ENCODE peak calls at places on chromosomes 6 and 20, in four cellular contexts. T, L, X and M are unnamed samples.

GRCh38 chr20:24658920-24659660 is 189.7 kb downstream of the SYNDIG1 start:
- DNase-seq in T (no peak), L (no peak), X (no peak), M (no peak)

GRCh38 chr6:46437671-46438221 is 53.5 kb downstream of the RCAN2 start:
- DNase-seq in T (peak), L (no peak), X (peak), M (no peak)

GRCh38 chr6:12114055-12114503 is 102.0 kb downstream of the HIVEP1 start:
- DNase-seq in T (no peak), L (no peak), X (no peak), M (no peak)

GRCh38 chr20:3804254-3804751 is 8.2 kb downstream of the CDC25B start:
- DNase-seq in T (no peak), L (no peak), X (no peak), M (no peak)

GRCh38 chr6:139364302-139364981 is 10.0 kb downstream of the CITED2 start:
- DNase-seq in T (no peak), L (no peak), X (peak), M (no peak)

GRCh38 chr6:30769088-30769852 is 24.9 kb upstream of the IER3 start:
- DNase-seq in T (peak), L (peak), X (peak), M (peak)

GRCh38 chr6:128617285-128617684 is 96.9 kb upstream of the PTPRK start:
- DNase-seq in T (no peak), L (no peak), X (no peak), M (no peak)

GRCh38 chr6:32692019-32692418 is 25.6 kb upstream of the HLA-DQB1 start:
- DNase-seq in T (no peak), L (peak), X (peak), M (peak)

GRCh38 chr6:73585566-73586415 is 65.0 kb upstream of the EEF1A1 start:
- DNase-seq in T (peak), L (peak), X (peak), M (peak)

GRCh38 chr20:2692036-2692885 is at the start of gene EBF4:
- DNase-seq in T (no peak), L (no peak), X (peak), M (peak)

GRCh38 chr6:35718911-35719381 is 17.9 kb upstream of the ARMC12 start:
- DNase-seq in T (no peak), L (no peak), X (no peak), M (no peak)

GRCh38 chr20:41170386-41171105 is 33.2 kb downstream of the PLCG1 start:
- DNase-seq in T (no peak), L (no peak), X (no peak), M (no peak)

GRCh38 chr6:13769655-13770053 is 44.7 kb downstream of the MCUR1 start:
- DNase-seq in T (no peak), L (no peak), X (no peak), M (no peak)
- TF ChIP-seq CTCF in T (peak), L (peak), X (peak), M (no peak)

DNA sequence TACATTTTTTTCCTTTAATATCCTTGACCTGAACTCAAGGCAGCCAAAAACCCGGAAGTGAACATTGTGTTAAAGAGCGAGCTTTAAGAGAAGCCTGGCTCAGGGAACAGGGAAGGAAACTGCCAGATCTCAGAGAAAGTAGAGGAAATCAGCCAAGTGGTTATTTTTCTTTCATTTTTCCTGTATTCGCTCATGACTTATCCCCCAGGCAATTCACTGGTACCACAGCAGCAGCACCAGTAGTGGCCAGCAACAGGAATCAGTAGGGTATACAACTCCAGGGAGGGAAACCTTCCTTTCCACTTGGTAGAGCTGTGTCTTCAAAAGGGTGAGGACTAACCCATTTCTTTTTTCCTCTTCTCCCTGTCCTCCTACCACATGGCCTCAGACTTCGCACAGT is 89.6 kb upstream of the HMGCLL1 start:
- DNase-seq in T (no peak), L (no peak), X (peak), M (no peak)
- TF ChIP-seq CTCF in T (no peak), L (no peak), X (no peak), M (no peak)

GRCh38 chr6:89369009-89369408 is 16.5 kb upstream of the UBE2J1 start:
- DNase-seq in T (no peak), L (no peak), X (peak), M (peak)
- TF ChIP-seq CTCF in T (peak), L (peak), X (peak), M (peak)

DNA sequence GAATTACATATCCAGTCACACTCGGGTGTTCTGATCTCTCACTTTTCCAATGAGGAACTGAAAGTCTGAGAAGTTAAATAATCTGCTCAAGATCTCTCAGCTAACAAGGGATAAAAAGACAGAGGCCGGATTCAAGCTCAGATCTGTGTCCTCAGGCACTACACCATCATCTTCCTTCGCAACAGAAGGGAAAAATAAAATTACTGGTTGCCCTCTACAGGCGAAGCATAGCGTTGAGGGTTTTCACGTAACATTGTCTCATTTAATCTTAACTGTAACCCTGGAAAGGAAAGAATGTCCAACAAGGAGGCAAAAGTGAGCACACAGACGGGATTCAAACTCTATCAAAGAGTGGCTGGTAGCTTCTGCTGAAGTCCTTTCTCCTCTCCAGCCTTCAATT is 67.8 kb upstream of the ANKEF1 start:
- DNase-seq in T (no peak), L (no peak), X (peak), M (no peak)
- TF ChIP-seq CTCF in T (peak), L (peak), X (peak), M (peak)

GRCh38 chr20:59425572-59425971 is 125.2 kb downstream of the EDN3 start:
- DNase-seq in T (no peak), L (no peak), X (no peak), M (no peak)

GRCh38 chr20:59428006-59428405 is 127.6 kb downstream of the EDN3 start:
- DNase-seq in T (no peak), L (no peak), X (no peak), M (no peak)

GRCh38 chr20:59424976-59425375 is 124.6 kb downstream of the EDN3 start:
- DNase-seq in T (no peak), L (no peak), X (no peak), M (no peak)

GRCh38 chr20:59431014-59431413 is 130.6 kb downstream of the EDN3 start:
- DNase-seq in T (no peak), L (no peak), X (no peak), M (no peak)

GRCh38 chr20:59428441-59429205 is 128.2 kb downstream of the EDN3 start:
- DNase-seq in T (no peak), L (peak), X (no peak), M (no peak)
- TF ChIP-seq CTCF in T (no peak), L (peak), X (no peak), M (peak)

GRCh38 chr20:36399147-36399968 is 93.2 kb downstream of the DLGAP4 start:
- DNase-seq in T (no peak), L (peak), X (peak), M (peak)
- TF ChIP-seq CTCF in T (peak), L (peak), X (peak), M (peak)

GRCh38 chr20:36885355-36885754 is 9.4 kb downstream of the TLDC2 start:
- DNase-seq in T (no peak), L (no peak), X (peak), M (no peak)
- TF ChIP-seq CTCF in T (no peak), L (peak), X (peak), M (peak)

GRCh38 chr20:32207626-32208498 is at the start of the genes PLAGL2 and POFUT1:
- DNase-seq in T (peak), L (peak), X (peak), M (peak)
- TF ChIP-seq CTCF in T (peak), L (no peak), X (no peak), M (no peak)

DNA sequence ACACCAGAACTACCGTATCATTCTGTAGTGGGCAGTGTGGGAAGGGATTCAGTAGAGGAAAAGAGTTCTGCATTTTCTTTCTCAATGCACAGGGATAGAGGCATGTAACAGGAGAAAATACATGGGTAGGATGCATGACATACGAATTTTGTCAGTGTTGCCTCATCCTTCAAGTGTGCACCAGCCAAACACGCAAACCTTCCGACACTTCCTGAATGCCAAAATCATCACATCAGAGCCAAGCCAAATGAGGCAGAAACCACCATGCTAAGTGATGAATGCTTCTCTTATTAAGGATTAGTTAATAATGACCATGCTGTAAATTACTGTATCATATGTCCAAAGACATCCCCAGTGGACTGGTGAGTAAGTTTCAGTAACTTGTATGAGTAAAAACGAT is 27.3 kb downstream of the RAMACL start:
- DNase-seq in T (no peak), L (no peak), X (peak), M (no peak)
- TF ChIP-seq CTCF in T (no peak), L (no peak), X (no peak), M (no peak)

DNA sequence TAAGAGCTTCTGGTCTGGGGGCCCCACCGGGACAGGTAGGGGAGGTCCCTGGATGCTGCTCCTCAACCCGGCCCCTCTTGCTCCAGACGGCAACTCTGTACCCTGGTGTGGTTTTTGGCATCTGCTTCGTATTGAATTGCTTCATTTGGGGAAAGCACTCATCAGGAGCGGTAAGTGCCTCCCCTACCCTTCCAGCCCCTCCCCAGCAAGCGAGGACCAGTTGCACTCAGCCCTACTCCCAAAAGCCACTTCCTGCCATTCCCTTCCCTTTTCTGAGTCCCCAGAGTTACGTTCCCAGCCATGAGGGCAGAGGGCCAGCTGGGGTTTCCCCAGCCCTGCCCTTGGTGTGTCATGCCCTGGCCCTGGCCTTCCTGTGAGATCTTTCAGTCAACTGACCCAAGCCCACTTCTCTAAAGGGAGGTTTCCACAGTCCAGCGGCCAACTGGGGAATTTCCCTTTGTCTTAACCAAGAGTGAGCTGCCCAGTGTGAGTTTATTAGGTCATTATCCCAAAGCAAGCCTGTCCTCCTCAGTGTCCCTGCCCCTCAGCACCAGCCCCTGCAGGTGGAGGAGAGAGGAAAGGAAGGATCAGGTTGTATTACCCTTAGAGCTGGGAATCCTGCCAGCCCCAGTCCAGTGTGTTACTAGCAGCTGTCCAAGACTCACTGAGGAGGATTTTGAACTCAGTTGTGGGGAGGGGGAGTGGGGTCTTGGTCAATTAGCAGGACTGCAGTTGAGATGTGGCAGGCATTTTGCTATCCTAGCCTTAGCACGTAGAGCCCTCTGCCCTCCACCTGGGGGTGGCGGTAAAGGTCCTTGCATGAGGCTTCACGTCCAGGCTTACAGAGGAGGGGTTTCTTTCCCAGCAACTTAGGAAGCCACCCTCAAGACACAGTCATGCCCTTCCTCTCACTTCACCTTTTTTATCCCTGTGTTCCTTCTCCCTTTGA is 45.8 kb downstream of the TM9SF4 start:
- DNase-seq in T (peak), L (no peak), X (peak), M (peak)
- TF ChIP-seq CTCF in T (peak), L (peak), X (no peak), M (peak)